ENCODE peak calls at places on chromosomes 1 and 21, in six cellular contexts. One of them, this sample, is unnamed.
A peak's percentile ranks its signal among the peaks of the same experiment; 100 is the strongest.

GRCh38 chr21:45074818-45075605 is 632 bp downstream of the ADARB1 start:
- DNase-seq in uterus: no peak
- DNase-seq in SHP77: no peak
- DNase-seq in HEK293T: peak; percentile 56
- DNase-seq in T-helper 1 cell: peak; percentile 35
- DNase-seq in stimulated activated CD4-positive, alpha-beta T cell treated with anti-CD3 and anti-CD28 coated beads, TNF-alpha, amount 100 ng/mL, for 24 hours: no peak
- DNase-seq in this sample: peak; percentile 31

GRCh38 chr21:25952306-25952705 is 217.5 kb downstream of the GABPA start:
- DNase-seq in uterus: no peak
- DNase-seq in SHP77: no peak
- DNase-seq in HEK293T: no peak
- DNase-seq in T-helper 1 cell: no peak
- DNase-seq in stimulated activated CD4-positive, alpha-beta T cell treated with anti-CD3 and anti-CD28 coated beads, TNF-alpha, amount 100 ng/mL, for 24 hours: no peak
- DNase-seq in this sample: no peak

GRCh38 chr1:19342894-19343616 is 30.9 kb downstream of the SLC66A1 start:
- DNase-seq in uterus: no peak
- DNase-seq in SHP77: no peak
- DNase-seq in HEK293T: no peak
- DNase-seq in T-helper 1 cell: no peak
- DNase-seq in stimulated activated CD4-positive, alpha-beta T cell treated with anti-CD3 and anti-CD28 coated beads, TNF-alpha, amount 100 ng/mL, for 24 hours: no peak
- DNase-seq in this sample: no peak

GRCh38 chr1:203286161-203286984 is 18.9 kb upstream of the BTG2 start:
- DNase-seq in uterus: no peak
- DNase-seq in SHP77: no peak
- DNase-seq in HEK293T: no peak
- DNase-seq in T-helper 1 cell: no peak
- DNase-seq in stimulated activated CD4-positive, alpha-beta T cell treated with anti-CD3 and anti-CD28 coated beads, TNF-alpha, amount 100 ng/mL, for 24 hours: no peak
- DNase-seq in this sample: no peak

GRCh38 chr1:204017032-204017431 is 55.9 kb upstream of the SOX13 start:
- DNase-seq in uterus: no peak
- DNase-seq in SHP77: no peak
- DNase-seq in HEK293T: no peak
- DNase-seq in T-helper 1 cell: no peak
- DNase-seq in stimulated activated CD4-positive, alpha-beta T cell treated with anti-CD3 and anti-CD28 coated beads, TNF-alpha, amount 100 ng/mL, for 24 hours: no peak
- DNase-seq in this sample: no peak

GRCh38 chr1:6028042-6028895 is 17.4 kb upstream of the KCNAB2 start:
- DNase-seq in uterus: no peak
- DNase-seq in SHP77: no peak
- DNase-seq in HEK293T: no peak
- DNase-seq in T-helper 1 cell: peak; percentile 90
- DNase-seq in stimulated activated CD4-positive, alpha-beta T cell treated with anti-CD3 and anti-CD28 coated beads, TNF-alpha, amount 100 ng/mL, for 24 hours: peak; percentile 25
- DNase-seq in this sample: no peak

GRCh38 chr21:42439284-42440186 is 35.8 kb downstream of the UBASH3A start:
- DNase-seq in uterus: no peak
- DNase-seq in SHP77: no peak
- DNase-seq in HEK293T: no peak
- DNase-seq in T-helper 1 cell: peak; percentile 23
- DNase-seq in stimulated activated CD4-positive, alpha-beta T cell treated with anti-CD3 and anti-CD28 coated beads, TNF-alpha, amount 100 ng/mL, for 24 hours: no peak
- DNase-seq in this sample: no peak

GRCh38 chr1:117096871-117097842 is 24.4 kb downstream of the TRIM45 start:
- DNase-seq in uterus: no peak
- DNase-seq in SHP77: no peak
- DNase-seq in HEK293T: no peak
- DNase-seq in T-helper 1 cell: no peak
- DNase-seq in stimulated activated CD4-positive, alpha-beta T cell treated with anti-CD3 and anti-CD28 coated beads, TNF-alpha, amount 100 ng/mL, for 24 hours: no peak
- DNase-seq in this sample: no peak

GRCh38 chr1:209421186-209421585 is 162.3 kb upstream of the CAMK1G start:
- DNase-seq in uterus: no peak
- DNase-seq in SHP77: no peak
- DNase-seq in HEK293T: no peak
- DNase-seq in T-helper 1 cell: no peak
- DNase-seq in stimulated activated CD4-positive, alpha-beta T cell treated with anti-CD3 and anti-CD28 coated beads, TNF-alpha, amount 100 ng/mL, for 24 hours: no peak
- DNase-seq in this sample: no peak

GRCh38 chr1:81259620-81260411 is 540.9 kb upstream of the ADGRL2 start:
- DNase-seq in uterus: no peak
- DNase-seq in SHP77: no peak
- DNase-seq in HEK293T: no peak
- DNase-seq in T-helper 1 cell: no peak
- DNase-seq in stimulated activated CD4-positive, alpha-beta T cell treated with anti-CD3 and anti-CD28 coated beads, TNF-alpha, amount 100 ng/mL, for 24 hours: no peak
- DNase-seq in this sample: no peak

GRCh38 chr1:55893155-55893554 is 678.0 kb upstream of the USP24 start:
- DNase-seq in uterus: no peak
- DNase-seq in SHP77: peak; percentile 21
- DNase-seq in HEK293T: peak; percentile 49
- DNase-seq in T-helper 1 cell: no peak
- DNase-seq in stimulated activated CD4-positive, alpha-beta T cell treated with anti-CD3 and anti-CD28 coated beads, TNF-alpha, amount 100 ng/mL, for 24 hours: no peak
- DNase-seq in this sample: peak; percentile 63

GRCh38 chr1:54581621-54582035 is 33.6 kb downstream of the ACOT11 start:
- DNase-seq in uterus: peak; percentile 83
- DNase-seq in SHP77: no peak
- DNase-seq in HEK293T: no peak
- DNase-seq in T-helper 1 cell: no peak
- DNase-seq in stimulated activated CD4-positive, alpha-beta T cell treated with anti-CD3 and anti-CD28 coated beads, TNF-alpha, amount 100 ng/mL, for 24 hours: no peak
- DNase-seq in this sample: peak; percentile 25

GRCh38 chr1:154730986-154731489 is 123.1 kb upstream of the ADAR start:
- DNase-seq in uterus: peak; percentile 71
- DNase-seq in SHP77: peak; percentile 26
- DNase-seq in HEK293T: no peak
- DNase-seq in T-helper 1 cell: no peak
- DNase-seq in stimulated activated CD4-positive, alpha-beta T cell treated with anti-CD3 and anti-CD28 coated beads, TNF-alpha, amount 100 ng/mL, for 24 hours: no peak
- DNase-seq in this sample: peak; percentile 64

GRCh38 chr21:39010629-39011404 is 172.4 kb downstream of the PSMG1 start:
- DNase-seq in uterus: no peak
- DNase-seq in SHP77: no peak
- DNase-seq in HEK293T: no peak
- DNase-seq in T-helper 1 cell: no peak
- DNase-seq in stimulated activated CD4-positive, alpha-beta T cell treated with anti-CD3 and anti-CD28 coated beads, TNF-alpha, amount 100 ng/mL, for 24 hours: no peak
- DNase-seq in this sample: no peak

GRCh38 chr1:41238311-41239094 is 3.6 kb downstream of the SCMH1 start:
- DNase-seq in uterus: no peak
- DNase-seq in SHP77: no peak
- DNase-seq in HEK293T: no peak
- DNase-seq in T-helper 1 cell: peak; percentile 29
- DNase-seq in stimulated activated CD4-positive, alpha-beta T cell treated with anti-CD3 and anti-CD28 coated beads, TNF-alpha, amount 100 ng/mL, for 24 hours: no peak
- DNase-seq in this sample: peak; percentile 46

GRCh38 chr1:187091666-187092065 is 262.9 kb downstream of the PLA2G4A start:
- DNase-seq in uterus: no peak
- DNase-seq in SHP77: no peak
- DNase-seq in HEK293T: no peak
- DNase-seq in T-helper 1 cell: no peak
- DNase-seq in stimulated activated CD4-positive, alpha-beta T cell treated with anti-CD3 and anti-CD28 coated beads, TNF-alpha, amount 100 ng/mL, for 24 hours: no peak
- DNase-seq in this sample: no peak